ENCODE peak calls at places on chromosome 4, in six cellular contexts. J is A549, B is heart left ventricle, U is uterus, C is tibial nerve, F is IMR-90. N is an unnamed sample.

GRCh38 chr4:180164799-180165198 is 2078.4 kb upstream of the TENM3 start:
- DNase-seq in J (no peak), B (no peak), U (no peak), C (no peak), F (peak; percentile 88), N (no peak)

GRCh38 chr4:26431461-26432165 is 58.7 kb downstream of the CCKAR start:
- DNase-seq in J (no peak), B (no peak), U (no peak), C (no peak), F (peak; percentile 55), N (no peak)

GRCh38 chr4:189843392-189844009 is 97.2 kb upstream of the FRG1 start:
- DNase-seq in J (no peak), B (no peak), U (no peak), C (no peak), F (no peak), N (no peak)

GRCh38 chr4:6446538-6447451 is 25.6 kb downstream of the PPP2R2C start:
- DNase-seq in J (no peak), B (peak; percentile 67), U (peak; percentile 67), C (no peak), F (no peak), N (peak; percentile 37)

GRCh38 chr4:137558951-137559350 is 26.7 kb upstream of the PCDH18 start:
- DNase-seq in J (no peak), B (no peak), U (no peak), C (no peak), F (peak; percentile 80), N (no peak)

GRCh38 chr4:38281416-38282071 is 321.3 kb downstream of the PTTG2 start:
- DNase-seq in J (no peak), B (no peak), U (no peak), C (no peak), F (peak; percentile 14), N (no peak)

GRCh38 chr4:5572114-5572513 is 136.2 kb downstream of the EVC2 start:
- DNase-seq in J (no peak), B (no peak), U (no peak), C (no peak), F (no peak), N (no peak)

GRCh38 chr4:158042591-158043030 is 130.2 kb downstream of the GASK1B start:
- DNase-seq in J (no peak), B (no peak), U (no peak), C (no peak), F (peak; percentile 54), N (no peak)

GRCh38 chr4:153887217-153887616 is 98.3 kb upstream of the SFRP2 start:
- DNase-seq in J (no peak), B (no peak), U (no peak), C (no peak), F (no peak), N (no peak)

GRCh38 chr4:153789741-153790651 is 1.1 kb upstream of the SFRP2 start:
- DNase-seq in J (no peak), B (no peak), U (no peak), C (peak; percentile 29), F (no peak), N (no peak)

GRCh38 chr4:17544831-17545234 is 29.9 kb downstream of the CLRN2 start:
- DNase-seq in J (no peak), B (no peak), U (no peak), C (no peak), F (no peak), N (no peak)

GRCh38 chr4:153499005-153499404 is 32.8 kb downstream of the TMEM131L start:
- DNase-seq in J (no peak), B (no peak), U (no peak), C (no peak), F (no peak), N (no peak)

GRCh38 chr4:75545526-75545925 is 10.3 kb upstream of the ODAPH start:
- DNase-seq in J (no peak), B (no peak), U (no peak), C (no peak), F (peak; percentile 65), N (no peak)

GRCh38 chr4:102268355-102268754 is 76.9 kb downstream of the SLC39A8 start:
- DNase-seq in J (no peak), B (no peak), U (no peak), C (no peak), F (no peak), N (no peak)

GRCh38 chr4:161252520-161253141 is 911.2 kb downstream of the FSTL5 start:
- DNase-seq in J (peak; percentile 11), B (no peak), U (no peak), C (no peak), F (peak; percentile 0), N (no peak)

GRCh38 chr4:54063737-54064316 is 578 bp downstream of the CHIC2 start:
- DNase-seq in J (peak; percentile 4), B (peak; percentile 75), U (peak; percentile 39), C (peak; percentile 30), F (no peak), N (peak; percentile 50)

GRCh38 chr4:15420642-15421041 is 7.2 kb upstream of the C1QTNF7 start:
- DNase-seq in J (no peak), B (no peak), U (no peak), C (no peak), F (peak; percentile 85), N (no peak)

GRCh38 chr4:6402566-6403399 is 69.6 kb downstream of the PPP2R2C start:
- DNase-seq in J (no peak), B (peak; percentile 34), U (no peak), C (no peak), F (no peak), N (no peak)

GRCh38 chr4:165905405-165906027 is 32.5 kb downstream of the TLL1 start:
- DNase-seq in J (peak; percentile 10), B (no peak), U (no peak), C (no peak), F (no peak), N (no peak)

GRCh38 chr4:6308890-6309643 is 39.4 kb downstream of the WFS1 start:
- DNase-seq in J (no peak), B (peak; percentile 77), U (no peak), C (no peak), F (no peak), N (no peak)

GRCh38 chr4:53705151-53705764 is 114.0 kb upstream of the LNX1 start:
- DNase-seq in J (no peak), B (no peak), U (no peak), C (no peak), F (no peak), N (no peak)

GRCh38 chr4:81836716-81837115 is 365.0 kb upstream of the RASGEF1B start:
- DNase-seq in J (no peak), B (no peak), U (no peak), C (no peak), F (no peak), N (no peak)

GRCh38 chr4:2341261-2341841 is 77.1 kb downstream of the ZFYVE28 start:
- DNase-seq in J (no peak), B (peak; percentile 57), U (no peak), C (no peak), F (no peak), N (peak; percentile 41)

GRCh38 chr4:165164257-165164656 is 43.1 kb upstream of the KLHL2 start:
- DNase-seq in J (no peak), B (no peak), U (no peak), C (no peak), F (no peak), N (no peak)

GRCh38 chr4:101856149-101856548 is 65.6 kb downstream of the BANK1 start:
- DNase-seq in J (no peak), B (no peak), U (no peak), C (no peak), F (no peak), N (no peak)

GRCh38 chr4:148444296-148445070 is 2.3 kb upstream of the NR3C2 start:
- DNase-seq in J (no peak), B (peak; percentile 76), U (peak; percentile 40), C (no peak), F (no peak), N (peak; percentile 76)

GRCh38 chr4:34181311-34181808 is 2063.0 kb downstream of the ARAP2 start:
- DNase-seq in J (peak; percentile 4), B (no peak), U (no peak), C (no peak), F (peak; percentile 91), N (no peak)

GRCh38 chr4:8772499-8773123 is 99.0 kb downstream of the HMX1 start:
- DNase-seq in J (no peak), B (peak; percentile 6), U (no peak), C (no peak), F (no peak), N (no peak)

GRCh38 chr4:33543941-33544450 is 2700.3 kb downstream of the ARAP2 start:
- DNase-seq in J (no peak), B (no peak), U (no peak), C (no peak), F (no peak), N (no peak)

GRCh38 chr4:142129931-142130330 is 493.5 kb downstream of the IL15 start:
- DNase-seq in J (no peak), B (no peak), U (no peak), C (no peak), F (no peak), N (no peak)

GRCh38 chr4:2250003-2250763 is 8.3 kb upstream of the HAUS3 start:
- DNase-seq in J (no peak), B (peak; percentile 55), U (peak; percentile 16), C (no peak), F (no peak), N (peak; percentile 39)

GRCh38 chr4:28744066-28744465 is 1883.4 kb downstream of the STIM2 start:
- DNase-seq in J (no peak), B (no peak), U (no peak), C (no peak), F (peak; percentile 54), N (no peak)

GRCh38 chr4:21447320-21448055 is 501.1 kb downstream of the KCNIP4 start:
- DNase-seq in J (no peak), B (no peak), U (no peak), C (no peak), F (no peak), N (no peak)

GRCh38 chr4:110020681-110021443 is 108.2 kb downstream of the EGF start:
- DNase-seq in J (no peak), B (no peak), U (no peak), C (no peak), F (no peak), N (no peak)
- H3K4me3 ChIP-seq in J (no peak overlapping the region), B (no peak overlapping the region), U (no peak overlapping the region), C (no peak overlapping the region), F (no peak overlapping the region), N (no peak overlapping the region)

GRCh38 chr4:128380306-128380705 is 92.7 kb upstream of the PGRMC2 start:
- DNase-seq in J (no peak), B (no peak), U (no peak), C (no peak), F (no peak), N (no peak)
- H3K27ac ChIP-seq in J (peak overlapping the region; percentile 51), B (no peak overlapping the region), U (no peak overlapping the region), C (no peak overlapping the region), F (no peak overlapping the region), N (no peak overlapping the region)

GRCh38 chr4:77818667-77819408 is at the start of gene CNOT6L:
- DNase-seq in J (peak; percentile 5), B (peak; percentile 83), U (peak; percentile 69), C (peak; percentile 67), F (peak; percentile 73), N (peak; percentile 82)
- TF ChIP-seq POLR2A in J (no peak), B (no peak), U (no peak), C (no peak), F (no peak), N (no peak)

DNA sequence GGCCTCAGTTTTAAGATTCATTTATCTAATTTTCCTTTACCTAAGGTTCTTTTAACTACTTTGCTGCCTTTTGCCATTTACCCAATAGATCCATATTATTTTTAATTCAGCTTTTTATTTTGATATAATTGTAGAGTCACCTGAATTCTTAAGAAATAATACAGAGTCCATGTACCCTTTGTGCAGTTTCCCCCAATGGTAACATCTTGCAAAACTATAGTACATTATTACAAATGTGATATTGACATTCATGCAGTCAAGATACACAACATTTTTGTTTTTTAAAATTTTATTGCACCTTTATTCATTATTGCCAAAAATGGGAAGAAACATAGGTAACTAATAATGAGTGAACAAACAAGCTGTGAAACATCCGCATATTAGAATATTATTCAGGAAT is 208.7 kb upstream of the WDFY3 start:
- DNase-seq in J (no peak), B (no peak), U (no peak), C (no peak), F (no peak), N (no peak)
- H3K4me3 ChIP-seq in J (no peak overlapping the region), B (no peak overlapping the region), U (no peak overlapping the region), C (no peak overlapping the region), F (no peak overlapping the region), N (no peak overlapping the region)